ENCODE peak calls at places on chromosomes 7 and 10, in six cellular contexts. One of them, this sample, is unnamed.

GRCh38 chr10:101897633-101898032 is 54.0 kb upstream of the KCNIP2 start:
- DNase-seq in H9: no peak
- DNase-seq in IMR-90: peak; percentile 75
- DNase-seq in neuronal stem cell: no peak
- DNase-seq in mesenchymal stem cell: peak; percentile 44
- DNase-seq in H1: no peak
- DNase-seq in this sample: no peak

GRCh38 chr7:71682181-71682580 is 550.2 kb downstream of the GALNT17 start:
- DNase-seq in H9: no peak
- DNase-seq in IMR-90: no peak
- DNase-seq in neuronal stem cell: no peak
- DNase-seq in mesenchymal stem cell: no peak
- DNase-seq in H1: no peak
- DNase-seq in this sample: peak; percentile 71

GRCh38 chr10:119803264-119803663 is 69.4 kb downstream of the MCMBP start:
- DNase-seq in H9: no peak
- DNase-seq in IMR-90: peak; percentile 73
- DNase-seq in neuronal stem cell: no peak
- DNase-seq in mesenchymal stem cell: peak; percentile 70
- DNase-seq in H1: no peak
- DNase-seq in this sample: no peak

GRCh38 chr7:27295236-27295635 is 52.6 kb downstream of the EVX1 start:
- DNase-seq in H9: no peak
- DNase-seq in IMR-90: no peak
- DNase-seq in neuronal stem cell: no peak
- DNase-seq in mesenchymal stem cell: no peak
- DNase-seq in H1: no peak
- DNase-seq in this sample: no peak

GRCh38 chr10:102410427-102411073 is 8.0 kb downstream of the PSD start:
- DNase-seq in H9: peak; percentile 64
- DNase-seq in IMR-90: no peak
- DNase-seq in neuronal stem cell: no peak
- DNase-seq in mesenchymal stem cell: peak; percentile 47
- DNase-seq in H1: no peak
- DNase-seq in this sample: no peak

GRCh38 chr10:91742189-91742588 is 56.0 kb upstream of the TNKS2 start:
- DNase-seq in H9: no peak
- DNase-seq in IMR-90: peak; percentile 1
- DNase-seq in neuronal stem cell: no peak
- DNase-seq in mesenchymal stem cell: peak; percentile 19
- DNase-seq in H1: no peak
- DNase-seq in this sample: no peak

GRCh38 chr7:99562832-99563231 is 4.4 kb downstream of the ZNF655 start:
- DNase-seq in H9: no peak
- DNase-seq in IMR-90: peak; percentile 100
- DNase-seq in neuronal stem cell: no peak
- DNase-seq in mesenchymal stem cell: peak; percentile 99
- DNase-seq in H1: no peak
- DNase-seq in this sample: peak; percentile 98

GRCh38 chr10:91672021-91672608 is 39.2 kb upstream of the PPP1R3C start:
- DNase-seq in H9: peak; percentile 48
- DNase-seq in IMR-90: peak; percentile 82
- DNase-seq in neuronal stem cell: peak; percentile 18
- DNase-seq in mesenchymal stem cell: peak; percentile 79
- DNase-seq in H1: no peak
- DNase-seq in this sample: peak; percentile 53

GRCh38 chr10:11856089-11856488 is 32.9 kb downstream of the PROSER2 start:
- DNase-seq in H9: no peak
- DNase-seq in IMR-90: no peak
- DNase-seq in neuronal stem cell: no peak
- DNase-seq in mesenchymal stem cell: no peak
- DNase-seq in H1: no peak
- DNase-seq in this sample: no peak

GRCh38 chr7:158345731-158346130 is 241.9 kb downstream of the PTPRN2 start:
- DNase-seq in H9: no peak
- DNase-seq in IMR-90: no peak
- DNase-seq in neuronal stem cell: no peak
- DNase-seq in mesenchymal stem cell: no peak
- DNase-seq in H1: no peak
- DNase-seq in this sample: no peak

GRCh38 chr7:51249187-51249945 is 67.2 kb downstream of the COBL start:
- DNase-seq in H9: no peak
- DNase-seq in IMR-90: no peak
- DNase-seq in neuronal stem cell: no peak
- DNase-seq in mesenchymal stem cell: no peak
- DNase-seq in H1: no peak
- DNase-seq in this sample: peak; percentile 47

GRCh38 chr10:97016728-97017473 is 168.9 kb downstream of the SLIT1 start:
- DNase-seq in H9: peak; percentile 20
- DNase-seq in IMR-90: no peak
- DNase-seq in neuronal stem cell: no peak
- DNase-seq in mesenchymal stem cell: no peak
- DNase-seq in H1: no peak
- DNase-seq in this sample: no peak

GRCh38 chr7:142375710-142376313 is 118.0 kb upstream of the PRSS58 start:
- DNase-seq in H9: peak; percentile 89
- DNase-seq in IMR-90: peak; percentile 28
- DNase-seq in neuronal stem cell: no peak
- DNase-seq in mesenchymal stem cell: peak; percentile 30
- DNase-seq in H1: peak; percentile 43
- DNase-seq in this sample: peak; percentile 89

GRCh38 chr7:70614237-70614984 is 517.5 kb upstream of the GALNT17 start:
- DNase-seq in H9: no peak
- DNase-seq in IMR-90: peak; percentile 30
- DNase-seq in neuronal stem cell: no peak
- DNase-seq in mesenchymal stem cell: peak; percentile 47
- DNase-seq in H1: no peak
- DNase-seq in this sample: peak; percentile 75

GRCh38 chr7:100200693-100201092 is 19.1 kb upstream of the PVRIG start:
- DNase-seq in H9: no peak
- DNase-seq in IMR-90: no peak
- DNase-seq in neuronal stem cell: no peak
- DNase-seq in mesenchymal stem cell: no peak
- DNase-seq in H1: no peak
- DNase-seq in this sample: no peak

GRCh38 chr10:79349072-79349491 is 1.8 kb downstream of the PPIF start:
- DNase-seq in H9: peak; percentile 16
- DNase-seq in IMR-90: no peak
- DNase-seq in neuronal stem cell: no peak
- DNase-seq in mesenchymal stem cell: no peak
- DNase-seq in H1: no peak
- DNase-seq in this sample: no peak

GRCh38 chr7:112437038-112437437 is 13.2 kb upstream of the IFRD1 start:
- DNase-seq in H9: no peak
- DNase-seq in IMR-90: no peak
- DNase-seq in neuronal stem cell: no peak
- DNase-seq in mesenchymal stem cell: no peak
- DNase-seq in H1: no peak
- DNase-seq in this sample: no peak

GRCh38 chr10:14296081-14296709 is 34.5 kb downstream of the FRMD4A start:
- DNase-seq in H9: no peak
- DNase-seq in IMR-90: no peak
- DNase-seq in neuronal stem cell: no peak
- DNase-seq in mesenchymal stem cell: no peak
- DNase-seq in H1: no peak
- DNase-seq in this sample: peak; percentile 39

GRCh38 chr7:55622241-55622835 is 50.0 kb upstream of the VOPP1 start:
- DNase-seq in H9: no peak
- DNase-seq in IMR-90: no peak
- DNase-seq in neuronal stem cell: no peak
- DNase-seq in mesenchymal stem cell: no peak
- DNase-seq in H1: no peak
- DNase-seq in this sample: no peak

GRCh38 chr7:99039384-99039891 is 104.5 kb downstream of the SMURF1 start:
- DNase-seq in H9: no peak
- DNase-seq in IMR-90: no peak
- DNase-seq in neuronal stem cell: no peak
- DNase-seq in mesenchymal stem cell: no peak
- DNase-seq in H1: no peak
- DNase-seq in this sample: no peak

GRCh38 chr7:13833872-13834271 is 155.6 kb downstream of the ETV1 start:
- DNase-seq in H9: no peak
- DNase-seq in IMR-90: no peak
- DNase-seq in neuronal stem cell: no peak
- DNase-seq in mesenchymal stem cell: no peak
- DNase-seq in H1: no peak
- DNase-seq in this sample: no peak

GRCh38 chr7:156251861-156252260 is 388.7 kb upstream of the RNF32 start:
- DNase-seq in H9: no peak
- DNase-seq in IMR-90: no peak
- DNase-seq in neuronal stem cell: no peak
- DNase-seq in mesenchymal stem cell: no peak
- DNase-seq in H1: no peak
- DNase-seq in this sample: no peak
- H2BK15ac ChIP-seq in H9: no peak overlapping the region
- H2BK15ac ChIP-seq in IMR-90: no peak overlapping the region
- H2BK15ac ChIP-seq in neuronal stem cell: no peak overlapping the region
- H2BK15ac ChIP-seq in mesenchymal stem cell: no peak overlapping the region
- H2BK15ac ChIP-seq in H1: no peak overlapping the region
- H2BK15ac ChIP-seq in this sample: no peak overlapping the region

GRCh38 chr7:6306471-6306870 is 34.0 kb upstream of the CYTH3 start:
- DNase-seq in H9: no peak
- DNase-seq in IMR-90: peak; percentile 74
- DNase-seq in neuronal stem cell: no peak
- DNase-seq in mesenchymal stem cell: peak; percentile 43
- DNase-seq in H1: no peak
- DNase-seq in this sample: no peak

GRCh38 chr7:6310594-6310993 is 38.2 kb upstream of the CYTH3 start:
- DNase-seq in H9: no peak
- DNase-seq in IMR-90: no peak
- DNase-seq in neuronal stem cell: no peak
- DNase-seq in mesenchymal stem cell: no peak
- DNase-seq in H1: no peak
- DNase-seq in this sample: no peak

GRCh38 chr7:6305330-6305729 is 32.9 kb upstream of the CYTH3 start:
- DNase-seq in H9: no peak
- DNase-seq in IMR-90: no peak
- DNase-seq in neuronal stem cell: no peak
- DNase-seq in mesenchymal stem cell: peak; percentile 22
- DNase-seq in H1: no peak
- DNase-seq in this sample: no peak

GRCh38 chr7:6307762-6308161 is 35.3 kb upstream of the CYTH3 start:
- DNase-seq in H9: peak; percentile 37
- DNase-seq in IMR-90: no peak
- DNase-seq in neuronal stem cell: no peak
- DNase-seq in mesenchymal stem cell: no peak
- DNase-seq in H1: no peak
- DNase-seq in this sample: no peak
- H2BK15ac ChIP-seq in H9: no peak overlapping the region
- H2BK15ac ChIP-seq in IMR-90: peak overlapping the region; percentile 32
- H2BK15ac ChIP-seq in neuronal stem cell: no peak overlapping the region
- H2BK15ac ChIP-seq in mesenchymal stem cell: peak overlapping the region; percentile 86
- H2BK15ac ChIP-seq in H1: no peak overlapping the region
- H2BK15ac ChIP-seq in this sample: no peak overlapping the region

GRCh38 chr7:151007469-151007898 is 16.7 kb downstream of the NOS3 start:
- DNase-seq in H9: peak; percentile 38
- DNase-seq in IMR-90: no peak
- DNase-seq in neuronal stem cell: no peak
- DNase-seq in mesenchymal stem cell: no peak
- DNase-seq in H1: no peak
- DNase-seq in this sample: no peak
- H2BK15ac ChIP-seq in H9: no peak overlapping the region
- H2BK15ac ChIP-seq in IMR-90: no peak overlapping the region
- H2BK15ac ChIP-seq in neuronal stem cell: peak overlapping the region; percentile 92
- H2BK15ac ChIP-seq in mesenchymal stem cell: peak overlapping the region; percentile 6
- H2BK15ac ChIP-seq in H1: no peak overlapping the region
- H2BK15ac ChIP-seq in this sample: no peak overlapping the region

GRCh38 chr7:92279429-92280031 is 33.8 kb downstream of the ANKIB1 start:
- DNase-seq in H9: no peak
- DNase-seq in IMR-90: no peak
- DNase-seq in neuronal stem cell: peak; percentile 42
- DNase-seq in mesenchymal stem cell: no peak
- DNase-seq in H1: no peak
- DNase-seq in this sample: peak; percentile 74
- H2BK15ac ChIP-seq in H9: no peak overlapping the region
- H2BK15ac ChIP-seq in IMR-90: no peak overlapping the region
- H2BK15ac ChIP-seq in neuronal stem cell: no peak overlapping the region
- H2BK15ac ChIP-seq in mesenchymal stem cell: no peak overlapping the region
- H2BK15ac ChIP-seq in H1: no peak overlapping the region
- H2BK15ac ChIP-seq in this sample: no peak overlapping the region

This sample was measured in mesendoderm.